ENCODE peak calls at places on chromosomes 2 and 18, in nine cellular contexts. One of them, this sample, is unnamed.

GRCh38 chr2:107591541-107591940 is 235.2 kb upstream of the RGPD4 start:
- DNase-seq in sigmoid colon: no peak
- DNase-seq in spleen: no peak
- DNase-seq in OCI-LY7: no peak
- DNase-seq in endodermal cell: no peak
- DNase-seq in thoracic aorta: no peak
- DNase-seq in PC-3: no peak
- DNase-seq in prostate gland: no peak
- DNase-seq in right lobe of liver: no peak
- DNase-seq in this sample: no peak

GRCh38 chr2:57075226-57075625 is 891.4 kb downstream of the CCDC85A start:
- DNase-seq in sigmoid colon: no peak
- DNase-seq in spleen: no peak
- DNase-seq in OCI-LY7: no peak
- DNase-seq in endodermal cell: no peak
- DNase-seq in thoracic aorta: no peak
- DNase-seq in PC-3: peak; percentile 20
- DNase-seq in prostate gland: no peak
- DNase-seq in right lobe of liver: no peak
- DNase-seq in this sample: no peak

GRCh38 chr2:225895126-225895525 is 495.6 kb downstream of the NYAP2 start:
- DNase-seq in sigmoid colon: no peak
- DNase-seq in spleen: no peak
- DNase-seq in OCI-LY7: no peak
- DNase-seq in endodermal cell: no peak
- DNase-seq in thoracic aorta: no peak
- DNase-seq in PC-3: peak; percentile 1
- DNase-seq in prostate gland: no peak
- DNase-seq in right lobe of liver: no peak
- DNase-seq in this sample: no peak

GRCh38 chr2:62897187-62897827 is 153.3 kb upstream of the OTX1 start:
- DNase-seq in sigmoid colon: no peak
- DNase-seq in spleen: no peak
- DNase-seq in OCI-LY7: no peak
- DNase-seq in endodermal cell: no peak
- DNase-seq in thoracic aorta: no peak
- DNase-seq in PC-3: peak; percentile 44
- DNase-seq in prostate gland: no peak
- DNase-seq in right lobe of liver: no peak
- DNase-seq in this sample: no peak

GRCh38 chr18:75869197-75869596 is 441.7 kb upstream of the SMIM21 start:
- DNase-seq in sigmoid colon: no peak
- DNase-seq in spleen: no peak
- DNase-seq in OCI-LY7: no peak
- DNase-seq in endodermal cell: no peak
- DNase-seq in thoracic aorta: no peak
- DNase-seq in PC-3: no peak
- DNase-seq in prostate gland: no peak
- DNase-seq in right lobe of liver: no peak
- DNase-seq in this sample: no peak

GRCh38 chr2:54617409-54617808 is 106.1 kb upstream of the EML6 start:
- DNase-seq in sigmoid colon: no peak
- DNase-seq in spleen: no peak
- DNase-seq in OCI-LY7: no peak
- DNase-seq in endodermal cell: no peak
- DNase-seq in thoracic aorta: no peak
- DNase-seq in PC-3: no peak
- DNase-seq in prostate gland: peak; percentile 63
- DNase-seq in right lobe of liver: no peak
- DNase-seq in this sample: no peak

GRCh38 chr2:42903821-42904575 is 111.6 kb upstream of the HAAO start:
- DNase-seq in sigmoid colon: no peak
- DNase-seq in spleen: no peak
- DNase-seq in OCI-LY7: no peak
- DNase-seq in endodermal cell: no peak
- DNase-seq in thoracic aorta: no peak
- DNase-seq in PC-3: no peak
- DNase-seq in prostate gland: no peak
- DNase-seq in right lobe of liver: no peak
- DNase-seq in this sample: no peak

GRCh38 chr2:96251721-96252292 is 14.0 kb downstream of the TMEM127 start:
- DNase-seq in sigmoid colon: peak; percentile 75
- DNase-seq in spleen: no peak
- DNase-seq in OCI-LY7: no peak
- DNase-seq in endodermal cell: peak; percentile 75
- DNase-seq in thoracic aorta: peak; percentile 62
- DNase-seq in PC-3: peak; percentile 70
- DNase-seq in prostate gland: peak; percentile 32
- DNase-seq in right lobe of liver: peak; percentile 49
- DNase-seq in this sample: no peak

GRCh38 chr2:95063401-95063958 is 38.0 kb downstream of the MAL start:
- DNase-seq in sigmoid colon: peak; percentile 40
- DNase-seq in spleen: peak; percentile 47
- DNase-seq in OCI-LY7: no peak
- DNase-seq in endodermal cell: peak; percentile 10
- DNase-seq in thoracic aorta: no peak
- DNase-seq in PC-3: no peak
- DNase-seq in prostate gland: no peak
- DNase-seq in right lobe of liver: no peak
- DNase-seq in this sample: no peak

GRCh38 chr2:95062716-95063400 is 37.4 kb downstream of the MAL start:
- DNase-seq in sigmoid colon: peak; percentile 6
- DNase-seq in spleen: peak; percentile 15
- DNase-seq in OCI-LY7: no peak
- DNase-seq in endodermal cell: peak; percentile 62
- DNase-seq in thoracic aorta: no peak
- DNase-seq in PC-3: peak; percentile 56
- DNase-seq in prostate gland: no peak
- DNase-seq in right lobe of liver: no peak
- DNase-seq in this sample: no peak

GRCh38 chr2:95061601-95062183 is 36.2 kb downstream of the MAL start:
- DNase-seq in sigmoid colon: peak; percentile 21
- DNase-seq in spleen: peak; percentile 63
- DNase-seq in OCI-LY7: no peak
- DNase-seq in endodermal cell: peak; percentile 40
- DNase-seq in thoracic aorta: no peak
- DNase-seq in PC-3: no peak
- DNase-seq in prostate gland: no peak
- DNase-seq in right lobe of liver: no peak
- DNase-seq in this sample: no peak

GRCh38 chr2:95061119-95061512 is 35.6 kb downstream of the MAL start:
- DNase-seq in sigmoid colon: no peak
- DNase-seq in spleen: peak; percentile 21
- DNase-seq in OCI-LY7: no peak
- DNase-seq in endodermal cell: peak; percentile 10
- DNase-seq in thoracic aorta: no peak
- DNase-seq in PC-3: no peak
- DNase-seq in prostate gland: no peak
- DNase-seq in right lobe of liver: no peak
- DNase-seq in this sample: no peak

GRCh38 chr2:95062247-95062646 is 36.7 kb downstream of the MAL start:
- DNase-seq in sigmoid colon: peak; percentile 18
- DNase-seq in spleen: peak; percentile 48
- DNase-seq in OCI-LY7: no peak
- DNase-seq in endodermal cell: no peak
- DNase-seq in thoracic aorta: no peak
- DNase-seq in PC-3: no peak
- DNase-seq in prostate gland: no peak
- DNase-seq in right lobe of liver: no peak
- DNase-seq in this sample: no peak
- H3K27ac ChIP-seq in sigmoid colon: no peak overlapping the region
- H3K27ac ChIP-seq in spleen: no peak overlapping the region
- H3K27ac ChIP-seq in OCI-LY7: no peak overlapping the region
- H3K27ac ChIP-seq in endodermal cell: no peak overlapping the region
- H3K27ac ChIP-seq in thoracic aorta: no peak overlapping the region
- H3K27ac ChIP-seq in PC-3: no peak overlapping the region
- H3K27ac ChIP-seq in prostate gland: no peak overlapping the region
- H3K27ac ChIP-seq in right lobe of liver: no peak overlapping the region
- H3K27ac ChIP-seq in this sample: no peak overlapping the region

GRCh38 chr2:69011611-69012157 is 1.3 kb upstream of the ANTXR1 start:
- DNase-seq in sigmoid colon: no peak
- DNase-seq in spleen: no peak
- DNase-seq in OCI-LY7: no peak
- DNase-seq in endodermal cell: peak; percentile 60
- DNase-seq in thoracic aorta: no peak
- DNase-seq in PC-3: no peak
- DNase-seq in prostate gland: no peak
- DNase-seq in right lobe of liver: no peak
- DNase-seq in this sample: no peak

GRCh38 chr2:69013837-69014796 is 1.1 kb downstream of the ANTXR1 start:
- DNase-seq in sigmoid colon: no peak
- DNase-seq in spleen: no peak
- DNase-seq in OCI-LY7: no peak
- DNase-seq in endodermal cell: peak; percentile 63
- DNase-seq in thoracic aorta: no peak
- DNase-seq in PC-3: peak; percentile 16
- DNase-seq in prostate gland: no peak
- DNase-seq in right lobe of liver: no peak
- DNase-seq in this sample: no peak

GRCh38 chr2:69013123-69013836 is at the start of gene ANTXR1:
- DNase-seq in sigmoid colon: peak; percentile 84
- DNase-seq in spleen: peak; percentile 72
- DNase-seq in OCI-LY7: no peak
- DNase-seq in endodermal cell: peak; percentile 89
- DNase-seq in thoracic aorta: no peak
- DNase-seq in PC-3: peak; percentile 80
- DNase-seq in prostate gland: peak; percentile 27
- DNase-seq in right lobe of liver: no peak
- DNase-seq in this sample: peak; percentile 34

GRCh38 chr2:69010437-69011194 is 2.4 kb upstream of the ANTXR1 start:
- DNase-seq in sigmoid colon: no peak
- DNase-seq in spleen: no peak
- DNase-seq in OCI-LY7: no peak
- DNase-seq in endodermal cell: no peak
- DNase-seq in thoracic aorta: no peak
- DNase-seq in PC-3: peak; percentile 46
- DNase-seq in prostate gland: no peak
- DNase-seq in right lobe of liver: no peak
- DNase-seq in this sample: no peak

DNA sequence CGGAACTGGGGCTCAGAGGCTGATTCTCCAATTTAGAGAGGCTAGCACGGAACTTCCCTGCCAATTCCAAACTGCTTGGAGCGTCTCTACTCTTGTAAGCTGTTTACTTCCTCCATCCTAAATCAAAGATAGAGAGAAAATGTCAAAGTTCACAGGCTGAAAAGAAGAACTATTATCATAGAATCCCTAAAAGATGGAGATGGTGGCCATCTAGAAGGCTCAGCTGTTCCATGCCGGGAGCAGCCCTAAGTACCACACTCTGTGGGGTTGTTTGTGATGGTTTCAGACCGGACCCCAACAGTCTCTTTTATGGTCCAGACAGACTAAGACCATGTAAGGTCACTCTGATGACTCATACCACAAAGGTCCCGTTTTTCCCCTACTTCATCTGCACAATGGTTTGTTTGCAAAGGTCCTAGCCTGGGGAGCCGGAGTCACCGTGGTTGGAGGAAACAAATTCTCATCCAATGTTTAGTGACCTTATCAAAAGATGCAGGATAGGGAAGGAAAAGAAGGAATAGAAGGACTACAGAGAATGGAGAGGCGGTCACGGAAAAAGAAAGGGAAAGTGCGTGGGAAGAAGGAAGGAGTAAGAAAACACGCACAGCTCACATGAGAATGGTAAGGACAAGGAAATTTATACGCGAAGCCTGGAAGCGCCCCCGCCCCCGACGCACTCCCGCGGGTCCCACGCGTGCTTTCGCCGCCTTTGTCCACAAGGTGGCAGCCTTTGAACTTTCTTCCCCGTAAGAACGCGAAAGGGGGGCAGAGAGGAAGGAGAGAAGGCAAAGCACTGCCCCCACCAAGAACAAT is 463 bp upstream of the ANTXR1 start:
- DNase-seq in sigmoid colon: peak; percentile 84
- DNase-seq in spleen: peak; percentile 81
- DNase-seq in OCI-LY7: peak; percentile 25
- DNase-seq in endodermal cell: no peak
- DNase-seq in thoracic aorta: no peak
- DNase-seq in PC-3: peak; percentile 68
- DNase-seq in prostate gland: peak; percentile 51
- DNase-seq in right lobe of liver: peak; percentile 44
- DNase-seq in this sample: peak; percentile 72
- H3K27ac ChIP-seq in sigmoid colon: peak overlapping the region; percentile 90
- H3K27ac ChIP-seq in spleen: peak overlapping the region; percentile 76
- H3K27ac ChIP-seq in OCI-LY7: no peak overlapping the region
- H3K27ac ChIP-seq in endodermal cell: peak overlapping the region; percentile 85
- H3K27ac ChIP-seq in thoracic aorta: peak overlapping the region; percentile 88
- H3K27ac ChIP-seq in PC-3: peak overlapping the region; percentile 11
- H3K27ac ChIP-seq in prostate gland: peak overlapping the region; percentile 51
- H3K27ac ChIP-seq in right lobe of liver: no peak overlapping the region
- H3K27ac ChIP-seq in this sample: no peak overlapping the region

GRCh38 chr2:101803128-101803527 is 105.6 kb downstream of the MAP4K4 start:
- DNase-seq in sigmoid colon: no peak
- DNase-seq in spleen: no peak
- DNase-seq in OCI-LY7: no peak
- DNase-seq in endodermal cell: no peak
- DNase-seq in thoracic aorta: no peak
- DNase-seq in PC-3: peak; percentile 68
- DNase-seq in prostate gland: no peak
- DNase-seq in right lobe of liver: no peak
- DNase-seq in this sample: no peak
- H3K27ac ChIP-seq in sigmoid colon: no peak overlapping the region
- H3K27ac ChIP-seq in spleen: no peak overlapping the region
- H3K27ac ChIP-seq in OCI-LY7: no peak overlapping the region
- H3K27ac ChIP-seq in endodermal cell: no peak overlapping the region
- H3K27ac ChIP-seq in thoracic aorta: no peak overlapping the region
- H3K27ac ChIP-seq in PC-3: no peak overlapping the region
- H3K27ac ChIP-seq in prostate gland: no peak overlapping the region
- H3K27ac ChIP-seq in right lobe of liver: peak overlapping the region; percentile 29
- H3K27ac ChIP-seq in this sample: no peak overlapping the region

GRCh38 chr2:74457549-74458131 is 598 bp upstream of the WBP1 start:
- DNase-seq in sigmoid colon: peak; percentile 79
- DNase-seq in spleen: peak; percentile 97
- DNase-seq in OCI-LY7: peak; percentile 90
- DNase-seq in endodermal cell: peak; percentile 92
- DNase-seq in thoracic aorta: no peak
- DNase-seq in PC-3: peak; percentile 72
- DNase-seq in prostate gland: peak; percentile 69
- DNase-seq in right lobe of liver: peak; percentile 85
- DNase-seq in this sample: peak; percentile 83

GRCh38 chr2:74458132-74458956 is at the start of gene WBP1:
- DNase-seq in sigmoid colon: peak; percentile 100
- DNase-seq in spleen: peak; percentile 99
- DNase-seq in OCI-LY7: peak; percentile 100
- DNase-seq in endodermal cell: peak; percentile 100
- DNase-seq in thoracic aorta: peak; percentile 100
- DNase-seq in PC-3: peak; percentile 99
- DNase-seq in prostate gland: peak; percentile 100
- DNase-seq in right lobe of liver: peak; percentile 98
- DNase-seq in this sample: peak; percentile 100

GRCh38 chr2:74461187-74462053 is 3.2 kb downstream of the WBP1 start:
- DNase-seq in sigmoid colon: no peak
- DNase-seq in spleen: peak; percentile 71
- DNase-seq in OCI-LY7: peak; percentile 37
- DNase-seq in endodermal cell: peak; percentile 86
- DNase-seq in thoracic aorta: no peak
- DNase-seq in PC-3: no peak
- DNase-seq in prostate gland: no peak
- DNase-seq in right lobe of liver: no peak
- DNase-seq in this sample: no peak

GRCh38 chr2:74458957-74459290 is 686 bp downstream of the WBP1 start:
- DNase-seq in sigmoid colon: no peak
- DNase-seq in spleen: peak; percentile 78
- DNase-seq in OCI-LY7: no peak
- DNase-seq in endodermal cell: no peak
- DNase-seq in thoracic aorta: no peak
- DNase-seq in PC-3: no peak
- DNase-seq in prostate gland: no peak
- DNase-seq in right lobe of liver: no peak
- DNase-seq in this sample: no peak

GRCh38 chr2:74459377-74460118 is 1.3 kb downstream of the WBP1 start:
- DNase-seq in sigmoid colon: no peak
- DNase-seq in spleen: peak; percentile 71
- DNase-seq in OCI-LY7: no peak
- DNase-seq in endodermal cell: no peak
- DNase-seq in thoracic aorta: no peak
- DNase-seq in PC-3: no peak
- DNase-seq in prostate gland: no peak
- DNase-seq in right lobe of liver: no peak
- DNase-seq in this sample: no peak
- H3K27ac ChIP-seq in sigmoid colon: no peak overlapping the region
- H3K27ac ChIP-seq in spleen: peak overlapping the region; percentile 100
- H3K27ac ChIP-seq in OCI-LY7: no peak overlapping the region
- H3K27ac ChIP-seq in endodermal cell: no peak overlapping the region
- H3K27ac ChIP-seq in thoracic aorta: no peak overlapping the region
- H3K27ac ChIP-seq in PC-3: no peak overlapping the region
- H3K27ac ChIP-seq in prostate gland: peak overlapping the region; percentile 99
- H3K27ac ChIP-seq in right lobe of liver: no peak overlapping the region
- H3K27ac ChIP-seq in this sample: no peak overlapping the region

This sample was measured in colonic mucosa.